ENCODE peak calls at places on chromosomes 3 and 15, in ten cellular contexts. N is lower lobe of right lung, L is A549, A is PC-3, M is cardiac muscle cell, Q is AG04450, T is HCT116, Y is endodermal cell, R is left ventricle myocardium inferior, G is breast epithelium. V is an unnamed sample.

GRCh38 chr3:59084598-59084997 is 34.8 kb upstream of the CFAP20DC start:
- DNase-seq in R (no peak), Q (no peak), A (no peak), T (no peak), N (no peak), M (no peak), Y (no peak), G (no peak), L (no peak), V (peak; percentile 4)

GRCh38 chr3:136885357-136886213 is 23.6 kb downstream of the NCK1 start:
- DNase-seq in M (no peak), T (no peak), G (no peak), R (no peak), Q (no peak), L (no peak), A (no peak), N (no peak), Y (no peak), V (no peak)

GRCh38 chr3:81936817-81937216 is 175.4 kb upstream of the GBE1 start:
- DNase-seq in A (no peak), M (no peak), Y (no peak), R (no peak), Q (no peak), L (no peak), N (no peak), T (no peak), G (no peak), V (no peak)

GRCh38 chr3:42666022-42666421 is 12.5 kb downstream of the ZBTB47 start:
- DNase-seq in R (no peak), L (no peak), G (no peak), Y (no peak), M (no peak), A (no peak), Q (no peak), T (no peak), N (no peak), V (no peak)

GRCh38 chr15:90143176-90143655 is 40.9 kb upstream of the IDH2 start:
- DNase-seq in Q (no peak), Y (peak; percentile 96), G (peak; percentile 81), M (peak; percentile 87), L (peak; percentile 88), R (peak; percentile 50), N (peak; percentile 82), T (peak; percentile 57), A (peak; percentile 79), V (peak; percentile 83)

GRCh38 chr3:108091498-108092259 is 848 bp upstream of the CD47 start:
- DNase-seq in R (no peak), A (peak; percentile 11), N (peak; percentile 47), Y (peak; percentile 66), Q (no peak), M (no peak), L (no peak), G (no peak), T (no peak), V (no peak)

GRCh38 chr15:71660501-71660900 is 149.9 kb upstream of the NR2E3 start:
- DNase-seq in T (no peak), M (no peak), G (no peak), A (no peak), Y (no peak), L (no peak), R (no peak), N (no peak), Q (no peak), V (no peak)

GRCh38 chr3:167116120-167116922 is 263.8 kb downstream of the ZBBX start:
- DNase-seq in L (no peak), M (no peak), R (peak; percentile 13), N (no peak), G (no peak), Q (no peak), A (no peak), T (no peak), Y (peak; percentile 41), V (no peak)

GRCh38 chr15:86362556-86362955 is 282.9 kb downstream of the AGBL1 start:
- DNase-seq in Y (peak; percentile 62), A (peak; percentile 34), N (no peak), R (no peak), G (no peak), Q (no peak), L (peak; percentile 2), T (no peak), M (no peak), V (no peak)

GRCh38 chr3:78221796-78222195 is 1181.9 kb downstream of the ROBO2 start:
- DNase-seq in R (no peak), Y (peak; percentile 86), Q (no peak), N (no peak), T (no peak), G (no peak), M (no peak), L (no peak), A (peak; percentile 11), V (no peak)

GRCh38 chr3:156558389-156558788 is 3.5 kb upstream of the SSR3 start:
- DNase-seq in R (no peak), L (no peak), M (peak; percentile 32), G (no peak), T (no peak), N (no peak), Q (no peak), Y (no peak), A (no peak), V (no peak)

GRCh38 chr3:183208260-183208659 is 44.8 kb upstream of the B3GNT5 start:
- DNase-seq in Y (no peak), A (no peak), N (no peak), Q (no peak), G (no peak), R (no peak), M (no peak), T (no peak), L (no peak), V (no peak)

GRCh38 chr3:115436767-115437301 is 186.5 kb upstream of the GAP43 start:
- DNase-seq in G (no peak), Q (peak; percentile 66), A (peak; percentile 80), T (peak; percentile 24), Y (peak; percentile 58), R (no peak), M (no peak), L (peak; percentile 85), N (no peak), V (peak; percentile 2)

GRCh38 chr15:88258021-88258641 is 1.6 kb upstream of the NTRK3 start:
- DNase-seq in T (peak; percentile 16), N (no peak), A (no peak), Q (no peak), R (no peak), Y (peak; percentile 93), M (peak; percentile 86), L (peak; percentile 79), G (no peak), V (peak; percentile 29)

GRCh38 chr3:172140499-172141391 is 101.4 kb downstream of the FNDC3B start:
- DNase-seq in N (no peak), Q (peak; percentile 86), Y (no peak), T (no peak), L (peak; percentile 94), A (peak; percentile 98), R (no peak), G (no peak), M (peak; percentile 45), V (peak; percentile 92)

GRCh38 chr3:141625506-141625905 is 112.6 kb upstream of the RNF7 start:
- DNase-seq in Y (no peak), Q (no peak), L (peak; percentile 17), A (peak; percentile 26), R (no peak), T (no peak), M (no peak), N (no peak), G (no peak), V (no peak)

GRCh38 chr3:143769663-143770062 is 78.6 kb downstream of the SLC9A9 start:
- DNase-seq in Q (peak; percentile 13), G (no peak), A (no peak), T (no peak), N (no peak), Y (no peak), R (no peak), M (no peak), L (no peak), V (no peak)

GRCh38 chr3:143771258-143771657 is 77.0 kb downstream of the SLC9A9 start:
- DNase-seq in Y (no peak), Q (no peak), N (no peak), L (no peak), T (no peak), A (no peak), R (no peak), M (no peak), G (no peak), V (no peak)

GRCh38 chr3:143771939-143772338 is 76.3 kb downstream of the SLC9A9 start:
- DNase-seq in A (no peak), N (no peak), M (no peak), Q (no peak), L (no peak), G (no peak), R (no peak), Y (no peak), T (no peak), V (no peak)

DNA sequence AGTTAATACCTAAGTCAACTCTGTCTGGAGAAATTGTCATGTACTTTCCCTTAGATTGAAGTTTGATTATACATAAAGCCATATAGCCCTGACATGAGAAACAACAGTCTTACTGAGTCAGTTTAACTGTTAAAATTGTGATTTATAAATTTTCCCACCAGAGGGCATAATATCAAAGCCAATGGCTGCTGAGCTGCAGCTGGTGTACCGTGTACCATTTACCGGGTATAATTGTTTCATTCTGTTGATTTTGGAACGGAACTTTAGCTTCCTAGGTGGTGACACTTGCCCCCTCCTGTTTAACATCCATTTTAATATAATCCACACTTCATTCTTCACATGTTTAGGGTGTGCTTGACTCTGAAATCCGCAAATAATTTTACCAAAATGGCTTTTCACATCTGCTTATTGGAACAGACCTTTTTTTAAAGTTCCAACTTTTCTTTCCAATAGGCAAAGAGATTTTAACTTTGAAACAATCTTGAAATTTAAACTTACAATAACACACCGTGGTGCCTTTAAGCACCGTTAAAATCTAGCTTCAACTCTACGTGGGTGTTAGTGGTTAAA is 72.8 kb downstream of the SLC9A9 start:
- DNase-seq in N (no peak), T (peak; percentile 21), A (peak; percentile 61), Q (no peak), Y (no peak), L (peak; percentile 25), G (no peak), M (peak; percentile 65), R (no peak), V (no peak)
- H3K4me3 ChIP-seq in N (no peak overlapping the region), T (no peak overlapping the region), A (no peak overlapping the region), Q (no peak overlapping the region), Y (no peak overlapping the region), L (no peak overlapping the region), G (peak overlapping the region; percentile 17), M (no peak overlapping the region), R (peak overlapping the region; percentile 21), V (no peak overlapping the region)

GRCh38 chr15:39581501-39582285 is 814 bp downstream of the THBS1 start:
- DNase-seq in Q (no peak), R (peak; percentile 50), A (peak; percentile 76), M (peak; percentile 69), Y (peak; percentile 87), N (peak; percentile 76), T (no peak), L (peak; percentile 69), G (peak; percentile 71), V (peak; percentile 67)
- TF ChIP-seq CTCF in Q (peak; percentile 50), R (peak; percentile 56), A (peak; percentile 70), M (peak; percentile 51), Y (peak; percentile 62), N (peak; percentile 21), T (peak; percentile 15), L (peak; percentile 40), G (no peak), V (peak; percentile 62)

GRCh38 chr15:25059698-25060471 is 105.1 kb downstream of the SNRPN start:
- DNase-seq in M (no peak), A (no peak), T (no peak), R (no peak), Q (no peak), L (no peak), Y (peak; percentile 22), N (peak; percentile 15), G (peak; percentile 27), V (no peak)
- H3K9me3 ChIP-seq in M (peaks cover 20% of the 10 kb centered on the region), A (peaks cover 70% of the 10 kb centered on the region), T (peaks cover 70% of the 10 kb centered on the region), R (peaks cover 100% of the 10 kb centered on the region), Q (peaks cover 100% of the 10 kb centered on the region), L (peaks cover 75% of the 10 kb centered on the region), Y (peaks cover 100% of the 10 kb centered on the region), N (peaks cover 100% of the 10 kb centered on the region), G (peaks cover 100% of the 10 kb centered on the region), V (peaks cover 97% of the 10 kb centered on the region)

GRCh38 chr15:60275624-60276023 is 122.2 kb downstream of the ANXA2 start:
- DNase-seq in A (no peak), Y (no peak), M (no peak), R (no peak), L (no peak), G (no peak), N (no peak), Q (no peak), T (no peak), V (no peak)
- H3K4me3 ChIP-seq in A (no peak overlapping the region), Y (no peak overlapping the region), M (no peak overlapping the region), R (no peak overlapping the region), L (no peak overlapping the region), G (no peak overlapping the region), N (no peak overlapping the region), Q (no peak overlapping the region), T (no peak overlapping the region), V (no peak overlapping the region)

V was measured in Caco-2.